ENCODE peak calls at places on chromosomes 1 and 21, in nine cellular contexts. B is neural progenitor cell, Z is hepatocyte, C is GM23248, P is HCT116, N is OCI-LY7, U is PC-3, Q is SK-N-SH, R is MM.1S. Y is an unnamed sample.

GRCh38 chr1:117541003-117541402 is 64.8 kb upstream of the TENT5C start:
- DNase-seq in B (no peak), Z (peak; percentile 29), C (peak; percentile 26), P (no peak), N (no peak), U (no peak), Q (no peak), R (no peak), Y (no peak)

GRCh38 chr1:82392513-82392912 is 591.8 kb downstream of the ADGRL2 start:
- DNase-seq in B (no peak), Z (no peak), C (peak; percentile 21), P (no peak), N (no peak), U (peak; percentile 52), Q (no peak), R (no peak), Y (no peak)

GRCh38 chr21:42568834-42569731 is 55.4 kb downstream of the SLC37A1 start:
- DNase-seq in B (no peak), Z (no peak), C (no peak), P (no peak), N (no peak), U (no peak), Q (no peak), R (no peak), Y (no peak)

GRCh38 chr21:21163904-21164303 is 165.7 kb downstream of the NCAM2 start:
- DNase-seq in B (peak; percentile 82), Z (peak; percentile 81), C (peak; percentile 84), P (peak; percentile 7), N (peak; percentile 51), U (peak; percentile 72), Q (peak; percentile 50), R (peak; percentile 64), Y (peak; percentile 78)

GRCh38 chr1:183652107-183652506 is 1.0 kb downstream of the APOBEC4 start:
- DNase-seq in B (no peak), Z (no peak), C (no peak), P (no peak), N (no peak), U (no peak), Q (no peak), R (peak; percentile 19), Y (no peak)

GRCh38 chr1:61450454-61451213 is 274.3 kb downstream of the TM2D1 start:
- DNase-seq in B (no peak), Z (peak; percentile 61), C (no peak), P (no peak), N (no peak), U (peak; percentile 55), Q (no peak), R (no peak), Y (no peak)

GRCh38 chr21:29860346-29860745 is 79.5 kb downstream of the GRIK1 start:
- DNase-seq in B (no peak), Z (no peak), C (no peak), P (no peak), N (no peak), U (no peak), Q (no peak), R (no peak), Y (no peak)

GRCh38 chr1:154483941-154484803 is 17.8 kb upstream of the TDRD10 start:
- DNase-seq in B (no peak), Z (peak; percentile 28), C (peak; percentile 35), P (no peak), N (no peak), U (peak; percentile 61), Q (no peak), R (no peak), Y (no peak)

GRCh38 chr1:94236021-94236491 is 1.3 kb downstream of the ARHGAP29 start:
- DNase-seq in B (peak; percentile 51), Z (no peak), C (peak; percentile 50), P (no peak), N (no peak), U (peak; percentile 47), Q (peak; percentile 22), R (no peak), Y (peak; percentile 41)

DNA sequence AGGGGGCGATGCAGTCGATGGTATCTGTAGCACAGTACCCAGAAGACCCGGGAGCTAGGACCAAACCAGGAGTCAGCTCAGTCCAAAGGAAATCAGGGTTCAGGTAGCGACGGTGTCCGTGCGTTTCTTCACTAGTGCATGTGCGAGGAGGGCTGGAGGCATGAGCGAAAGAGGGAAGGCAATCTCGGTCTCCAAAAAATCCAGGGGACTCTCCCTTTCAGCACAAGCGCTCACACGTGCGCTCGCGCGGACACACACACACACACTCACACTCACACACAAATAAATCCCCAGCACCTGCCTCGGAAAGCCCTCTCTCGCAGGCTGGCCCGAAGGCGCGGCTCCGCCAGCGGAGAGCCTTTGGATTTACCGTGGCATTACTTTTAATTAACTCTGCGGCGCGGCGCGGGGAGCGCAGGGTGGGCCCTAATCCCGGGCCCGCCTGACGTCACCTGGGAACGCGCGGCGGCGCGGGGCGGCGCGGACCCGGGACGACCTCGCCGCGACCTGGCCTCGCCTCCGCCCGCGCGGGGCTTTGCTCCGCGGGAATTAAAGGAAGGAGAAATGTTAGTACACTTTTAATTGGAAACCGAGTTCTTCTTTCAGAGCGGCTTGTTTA is 121.2 kb downstream of the LMX1A start:
- DNase-seq in B (peak; percentile 93), Z (peak; percentile 16), C (no peak), P (no peak), N (no peak), U (no peak), Q (peak; percentile 62), R (no peak), Y (peak; percentile 67)
- TF ChIP-seq EZH2phosphoT487 in B (peak; percentile 6), Z (no peak), C (no peak), P (no peak), N (no peak), U (no peak), Q (no peak), R (no peak), Y (no peak)

GRCh38 chr1:68725353-68725752 is 228.5 kb upstream of the DEPDC1 start:
- DNase-seq in B (no peak), Z (peak; percentile 35), C (no peak), P (no peak), N (no peak), U (no peak), Q (peak; percentile 73), R (no peak), Y (no peak)
- H3K4me2 ChIP-seq in B (no peak overlapping the region), Z (no peak overlapping the region), C (no peak overlapping the region), P (no peak overlapping the region), N (no peak overlapping the region), U (no peak overlapping the region), Q (no peak overlapping the region), R (no peak overlapping the region), Y (no peak overlapping the region)

GRCh38 chr1:10068605-10069294 is 36.0 kb downstream of the UBE4B start:
- DNase-seq in B (peak; percentile 4), Z (no peak), C (peak; percentile 33), P (no peak), N (no peak), U (no peak), Q (no peak), R (no peak), Y (peak; percentile 64)
- TF ChIP-seq EZH2phosphoT487 in B (no peak), Z (no peak), C (no peak), P (no peak), N (no peak), U (no peak), Q (no peak), R (no peak), Y (no peak)

DNA sequence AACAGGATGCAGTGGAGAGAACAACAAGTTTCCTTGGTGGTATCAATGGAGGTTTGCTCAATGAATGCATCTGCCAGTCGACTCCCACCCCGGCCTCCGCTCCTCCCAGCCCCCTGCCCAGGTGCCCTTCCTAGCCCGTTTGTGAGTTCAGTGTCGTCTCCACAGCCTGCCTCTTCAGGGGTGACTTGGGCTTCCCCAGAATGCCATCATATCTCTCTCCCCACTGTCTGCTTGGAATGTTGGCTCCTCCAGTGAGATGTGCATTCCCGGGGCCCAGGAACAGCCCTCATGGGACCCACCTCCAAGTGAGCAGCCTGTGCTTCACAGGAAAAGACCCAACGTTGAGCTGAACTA is 30.5 kb downstream of the MATN1 start:
- DNase-seq in B (no peak), Z (no peak), C (no peak), P (no peak), N (no peak), U (no peak), Q (no peak), R (no peak), Y (no peak)
- H3K4me2 ChIP-seq in B (no peak overlapping the region), Z (no peak overlapping the region), C (no peak overlapping the region), P (no peak overlapping the region), N (no peak overlapping the region), U (no peak overlapping the region), Q (no peak overlapping the region), R (no peak overlapping the region), Y (no peak overlapping the region)

DNA sequence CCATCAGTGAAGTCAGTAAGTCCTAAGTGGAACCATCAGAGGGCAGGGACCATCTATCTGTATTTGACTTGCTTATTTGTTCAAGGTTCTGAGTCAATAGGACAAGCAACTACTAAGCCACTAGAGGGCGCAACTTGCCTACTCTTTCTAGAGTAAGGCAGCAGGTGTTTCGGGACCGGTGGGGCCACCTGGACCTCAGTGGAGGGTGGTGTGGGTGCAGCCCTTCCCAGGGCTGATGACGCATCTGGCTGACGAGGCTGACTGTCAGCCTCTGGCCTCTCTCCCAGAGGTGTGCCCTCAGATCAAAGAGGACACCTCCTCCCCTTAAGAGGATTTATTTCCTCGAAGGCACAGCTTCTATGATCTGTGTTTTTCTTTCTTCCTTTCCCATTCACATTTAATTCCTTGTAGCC is 6.6 kb downstream of the CBR3 start:
- DNase-seq in B (peak; percentile 95), Z (peak; percentile 98), C (peak; percentile 89), P (peak; percentile 98), N (peak; percentile 96), U (peak; percentile 100), Q (peak; percentile 67), R (peak; percentile 100), Y (peak; percentile 99)
- TF ChIP-seq EZH2phosphoT487 in B (no peak), Z (no peak), C (no peak), P (no peak), N (no peak), U (no peak), Q (no peak), R (no peak), Y (no peak)

DNA sequence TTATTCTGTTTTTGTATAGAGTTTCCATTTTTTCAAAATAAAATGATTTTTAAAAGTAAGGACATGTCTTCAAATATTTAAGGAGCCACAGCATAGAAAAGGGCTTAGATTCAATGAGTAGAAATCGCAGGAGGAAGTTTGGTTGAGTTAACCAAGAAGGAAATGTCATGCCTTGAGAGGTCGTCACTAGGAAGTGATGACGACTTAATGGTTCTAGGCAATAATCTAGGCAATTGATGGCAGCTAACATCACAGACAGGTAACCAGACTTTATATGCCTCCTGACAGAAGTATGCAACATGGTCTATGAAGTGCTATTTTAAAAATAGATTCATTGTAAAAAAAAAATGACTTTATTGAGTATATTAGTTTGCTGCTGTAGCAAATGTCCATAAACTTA is 32.1 kb upstream of the TP53BP2 start:
- DNase-seq in B (no peak), Z (no peak), C (no peak), P (no peak), N (no peak), U (no peak), Q (no peak), R (no peak), Y (no peak)
- H3K4me2 ChIP-seq in B (no peak overlapping the region), Z (no peak overlapping the region), C (no peak overlapping the region), P (no peak overlapping the region), N (no peak overlapping the region), U (no peak overlapping the region), Q (no peak overlapping the region), R (no peak overlapping the region), Y (no peak overlapping the region)

GRCh38 chr1:225908773-225909172 is 15.3 kb downstream of the PYCR2 start:
- DNase-seq in B (no peak), Z (no peak), C (no peak), P (no peak), N (no peak), U (no peak), Q (no peak), R (no peak), Y (no peak)
- TF ChIP-seq EZH2phosphoT487 in B (no peak), Z (no peak), C (no peak), P (no peak), N (no peak), U (no peak), Q (no peak), R (no peak), Y (no peak)